ENCODE peak calls at places on chromosomes 12 and 14, in eight cellular contexts. D, N, Z, H, Y, M, W and L are unnamed samples.

GRCh38 chr12:95955549-95956159 is 12.5 kb downstream of the AMDHD1 start:
- DNase-seq in W (no peak), Y (no peak), M (no peak), D (no peak), N (no peak), H (no peak), Z (no peak), L (no peak)

GRCh38 chr14:60649815-60650381 is 621 bp upstream of the SIX1 start:
- DNase-seq in Y (no peak), W (no peak), N (peak; percentile 69), H (peak; percentile 37), D (no peak), M (peak; percentile 14), Z (no peak), L (no peak)

GRCh38 chr12:115097406-115097805 is 413.4 kb upstream of the TBX3 start:
- DNase-seq in M (no peak), D (no peak), N (no peak), H (no peak), Z (no peak), Y (no peak), W (no peak), L (no peak)

GRCh38 chr14:104935955-104936354 is 11.3 kb downstream of the PLD4 start:
- DNase-seq in H (peak; percentile 7), M (no peak), W (no peak), N (no peak), D (no peak), Y (no peak), Z (no peak), L (no peak)

GRCh38 chr12:120377611-120378010 is 8.6 kb upstream of the MSI1 start:
- DNase-seq in Y (no peak), Z (no peak), M (no peak), D (no peak), N (no peak), H (no peak), W (no peak), L (no peak)

GRCh38 chr14:54730156-54730961 is 163.4 kb downstream of the SAMD4A start:
- DNase-seq in Z (no peak), H (no peak), Y (peak; percentile 32), N (no peak), W (peak; percentile 61), D (no peak), M (peak; percentile 18), L (peak; percentile 76)

GRCh38 chr14:104827173-104828055 is 26.5 kb downstream of the ZBTB42 start:
- DNase-seq in M (peak; percentile 54), D (peak; percentile 72), W (peak; percentile 51), Y (no peak), H (peak; percentile 93), Z (no peak), N (peak; percentile 53), L (peak; percentile 63)

GRCh38 chr12:66323017-66323416 is 20.7 kb downstream of the HELB start:
- DNase-seq in M (no peak), H (no peak), Z (no peak), N (no peak), W (no peak), Y (no peak), D (no peak), L (no peak)

GRCh38 chr14:101590062-101590461 is 28.8 kb downstream of the DIO3 start:
- DNase-seq in H (no peak), M (no peak), Y (no peak), W (no peak), D (no peak), N (no peak), Z (no peak), L (no peak)

GRCh38 chr12:6638305-6638704 is 2.5 kb upstream of the LPAR5 start:
- DNase-seq in N (no peak), Z (no peak), W (no peak), H (no peak), M (peak; percentile 77), Y (no peak), D (no peak), L (peak; percentile 68)

GRCh38 chr14:99260652-99261551 is 11.1 kb downstream of the BCL11B start:
- DNase-seq in Z (no peak), D (no peak), Y (no peak), H (no peak), N (no peak), M (no peak), W (no peak), L (no peak)

GRCh38 chr12:96099986-96100385 is 64.6 kb upstream of the LTA4H start:
- DNase-seq in D (no peak), H (no peak), W (no peak), Z (no peak), N (no peak), M (peak; percentile 39), Y (no peak), L (peak; percentile 48)

GRCh38 chr12:69555461-69555860 is 29.8 kb upstream of the CCT2 start:
- DNase-seq in H (no peak), M (no peak), N (no peak), W (peak; percentile 33), Z (no peak), D (no peak), Y (no peak), L (no peak)

GRCh38 chr14:104469591-104469990 is 110.0 kb upstream of the C14orf180 start:
- DNase-seq in M (no peak), Z (no peak), Y (no peak), N (no peak), D (no peak), H (no peak), W (no peak), L (no peak)